ENCODE peak calls at places on chromosomes 5 and 9, in six cellular contexts. X, C, W, L, D and U are unnamed samples.

GRCh38 chr9:111970827-111971226 is 74.2 kb downstream of the UGCG start:
- DNase-seq in D (no peak), C (no peak), W (no peak), X (no peak), L (peak; percentile 89), U (no peak)

GRCh38 chr5:41009228-41009627 is 61.9 kb downstream of the MROH2B start:
- DNase-seq in L (peak; percentile 11), W (no peak), X (no peak), C (no peak), D (no peak), U (peak; percentile 10)

GRCh38 chr5:82019342-82020138 is 47.7 kb downstream of the ATG10 start:
- DNase-seq in L (peak; percentile 61), C (peak; percentile 80), X (peak; percentile 20), D (no peak), W (no peak), U (no peak)

GRCh38 chr5:78649816-78650561 is 1.4 kb upstream of the LHFPL2 start:
- DNase-seq in C (peak; percentile 3), L (peak; percentile 71), X (no peak), D (peak; percentile 35), W (no peak), U (peak; percentile 68)

GRCh38 chr9:129584136-129584535 is 36.8 kb downstream of the C9orf50 start:
- DNase-seq in X (peak; percentile 74), D (peak; percentile 86), C (no peak), W (no peak), L (peak; percentile 94), U (peak; percentile 76)

GRCh38 chr5:22471154-22471553 is 382.0 kb downstream of the CDH12 start:
- DNase-seq in C (no peak), L (no peak), X (no peak), D (no peak), W (no peak), U (no peak)

GRCh38 chr9:78575041-78575440 is 278.1 kb downstream of the PSAT1 start:
- DNase-seq in L (peak; percentile 26), W (no peak), D (no peak), C (peak; percentile 39), X (no peak), U (no peak)

GRCh38 chr5:154368041-154368800 is 77.6 kb upstream of the SAP30L start:
- DNase-seq in C (peak; percentile 38), X (no peak), L (peak; percentile 98), W (no peak), D (peak; percentile 90), U (peak; percentile 91)

GRCh38 chr9:12934515-12935301 is 159.9 kb downstream of the LURAP1L start:
- DNase-seq in W (no peak), X (no peak), C (no peak), L (no peak), D (no peak), U (no peak)

GRCh38 chr9:72691671-72692070 is 170.3 kb downstream of the TMC1 start:
- DNase-seq in C (no peak), X (no peak), W (no peak), D (no peak), L (no peak), U (no peak)

GRCh38 chr5:160467555-160468418 is 46.1 kb downstream of the PTTG1 start:
- DNase-seq in D (peak; percentile 48), C (peak; percentile 28), W (no peak), X (no peak), L (no peak), U (peak; percentile 62)

GRCh38 chr5:5533927-5534326 is 111.5 kb downstream of the ICE1 start:
- DNase-seq in D (no peak), W (no peak), X (no peak), L (no peak), C (peak; percentile 39), U (no peak)

GRCh38 chr5:138503487-138504270 is 38.4 kb downstream of the EGR1 start:
- DNase-seq in X (peak; percentile 59), L (peak; percentile 80), D (peak; percentile 78), W (no peak), C (peak; percentile 28), U (peak; percentile 59)

GRCh38 chr5:172187118-172188032 is 649 bp downstream of the STK10 start:
- DNase-seq in C (peak; percentile 43), W (no peak), L (peak; percentile 84), X (no peak), D (peak; percentile 82), U (peak; percentile 81)

GRCh38 chr5:170971-171800 is 20.1 kb upstream of the LRRC14B start:
- DNase-seq in W (no peak), X (no peak), C (no peak), D (no peak), L (no peak), U (no peak)

GRCh38 chr9:94805585-94805984 is 79.1 kb downstream of the AOPEP start:
- DNase-seq in L (no peak), D (peak; percentile 87), X (peak; percentile 44), W (no peak), C (no peak), U (peak; percentile 92)

GRCh38 chr9:109314011-109314531 is 6.8 kb downstream of the EPB41L4B start:
- DNase-seq in L (peak; percentile 14), D (no peak), W (no peak), C (no peak), X (no peak), U (no peak)

GRCh38 chr9:113882636-113883164 is 6.6 kb downstream of the ZNF618 start:
- DNase-seq in L (no peak), W (no peak), C (no peak), X (no peak), D (no peak), U (no peak)

GRCh38 chr9:77939149-77939668 is 92.4 kb downstream of the GNAQ start:
- DNase-seq in X (no peak), C (no peak), D (no peak), W (no peak), L (no peak), U (no peak)

GRCh38 chr5:95644351-95645042 is 2.1 kb upstream of the RFESD start:
- DNase-seq in W (no peak), X (peak; percentile 6), D (peak; percentile 62), C (peak; percentile 36), L (peak; percentile 84), U (peak; percentile 43)

GRCh38 chr9:116774421-116774820 is 87.3 kb downstream of the TRIM32 start:
- DNase-seq in W (no peak), C (no peak), X (no peak), D (no peak), L (peak; percentile 64), U (no peak)

GRCh38 chr9:127501821-127502343 is 50.6 kb downstream of the LRSAM1 start:
- DNase-seq in C (no peak), L (no peak), X (no peak), W (no peak), D (no peak), U (no peak)

GRCh38 chr5:15248731-15249130 is 251.2 kb upstream of the FBXL7 start:
- DNase-seq in L (no peak), C (no peak), W (no peak), D (no peak), X (no peak), U (no peak)

GRCh38 chr9:125293134-125293533 is 31.5 kb downstream of the GAPVD1 start:
- DNase-seq in W (no peak), L (no peak), C (no peak), D (no peak), X (peak; percentile 52), U (no peak)

GRCh38 chr5:106269252-106269843 is 1401.4 kb downstream of the EFNA5 start:
- DNase-seq in L (peak; percentile 50), D (peak; percentile 37), C (no peak), W (no peak), X (no peak), U (no peak)

GRCh38 chr9:13770956-13771355 is 491.5 kb upstream of the MPDZ start:
- DNase-seq in X (no peak), W (no peak), L (no peak), C (no peak), D (no peak), U (no peak)

GRCh38 chr5:78983601-78984000 is 1.5 kb downstream of the ARSB start:
- DNase-seq in L (no peak), X (no peak), D (no peak), W (no peak), C (no peak), U (no peak)

GRCh38 chr9:13163946-13164345 is 115.5 kb downstream of the MPDZ start:
- DNase-seq in D (no peak), C (peak; percentile 48), X (no peak), L (no peak), W (no peak), U (no peak)

GRCh38 chr9:87816041-87816440 is 66.6 kb upstream of the SPATA31E1 start:
- DNase-seq in C (no peak), L (no peak), D (no peak), W (no peak), X (peak; percentile 81), U (no peak)

GRCh38 chr9:136331556-136332481 is 4.5 kb downstream of the GPSM1 start:
- DNase-seq in X (no peak), C (no peak), D (no peak), W (no peak), L (no peak), U (no peak)

GRCh38 chr5:121628783-121629182 is 222.9 kb upstream of the FTMT start:
- DNase-seq in X (no peak), W (no peak), L (no peak), C (no peak), D (no peak), U (no peak)

GRCh38 chr5:149426931-149427330 is 47.8 kb upstream of the IL17B start:
- DNase-seq in X (no peak), W (no peak), L (no peak), D (no peak), C (no peak), U (no peak)

GRCh38 chr5:61275841-61276240 is 56.2 kb upstream of the ZSWIM6 start:
- DNase-seq in D (peak; percentile 46), W (no peak), X (no peak), C (no peak), L (peak; percentile 72), U (peak; percentile 59)

GRCh38 chr5:150523472-150524350 is 15.8 kb downstream of the NDST1 start:
- DNase-seq in C (peak; percentile 60), D (peak; percentile 67), X (no peak), L (peak; percentile 85), W (no peak), U (peak; percentile 54)

GRCh38 chr9:82363236-82363635 is 374.7 kb downstream of the SPATA31D1 start:
- DNase-seq in X (peak; percentile 97), C (peak; percentile 76), D (no peak), L (peak; percentile 46), W (no peak), U (no peak)

GRCh38 chr5:179799644-179799973 is 5.8 kb downstream of the LTC4S start:
- DNase-seq in X (no peak), L (no peak), W (no peak), C (no peak), D (no peak), U (no peak)